ENCODE peak calls at places on chromosomes 5 and 9, in four cellular contexts. C is stimulated activated CD4-positive, alpha-beta T cell treated with anti-CD3 and anti-CD28 coated beads, Interleukin-2, amount 100 ng/mL, for 4 hours; W is activated CD4-positive, alpha-beta T cell treated with anti-CD3 and anti-CD28 coated beads, Interleukin-2, amount 50 U/mL, for 24 hours; Y is iPS-NIHi11. K is an unnamed sample.

GRCh38 chr9:91188719-91189590 is 172.8 kb downstream of the AUH start:
- DNase-seq in Y (no peak), W (no peak), C (no peak), K (no peak)

GRCh38 chr5:178469975-178470692 is 120.1 kb downstream of the COL23A1 start:
- DNase-seq in W (no peak), C (no peak), Y (no peak), K (no peak)

GRCh38 chr5:90911169-90911568 is 352.6 kb downstream of the ADGRV1 start:
- DNase-seq in Y (no peak), C (no peak), W (no peak), K (no peak)

GRCh38 chr5:83472508-83473343 is 1.2 kb downstream of the VCAN start:
- DNase-seq in W (no peak), Y (peak), C (no peak), K (peak)

GRCh38 chr5:66694036-66694435 is 97.8 kb downstream of the MAST4 start:
- DNase-seq in W (no peak), Y (no peak), C (no peak), K (no peak)

GRCh38 chr5:66171349-66172344 is 27.5 kb downstream of the SREK1 start:
- DNase-seq in C (peak), Y (peak), W (no peak), K (peak)

GRCh38 chr5:76956033-76956432 is 3.2 kb downstream of the CRHBP start:
- DNase-seq in C (no peak), Y (no peak), W (no peak), K (no peak)

GRCh38 chr5:112012112-112012511 is 255.1 kb upstream of the NREP start:
- DNase-seq in W (no peak), Y (no peak), C (no peak), K (no peak)

GRCh38 chr9:134861586-134862334 is 18.9 kb upstream of the FCN2 start:
- DNase-seq in C (no peak), Y (no peak), W (no peak), K (no peak)

GRCh38 chr5:112878760-112879159 is 17.7 kb downstream of the SRP19 start:
- DNase-seq in W (no peak), Y (no peak), C (peak), K (peak)

GRCh38 chr5:127785098-127785927 is 82.1 kb downstream of the CCDC192 start:
- DNase-seq in C (no peak), W (no peak), Y (no peak), K (peak)

GRCh38 chr5:67396975-67397374 is 200.4 kb upstream of the CD180 start:
- DNase-seq in C (no peak), Y (no peak), W (no peak), K (no peak)

GRCh38 chr9:107258919-107259318 is 24.2 kb upstream of the RAD23B start:
- DNase-seq in W (no peak), C (no peak), Y (no peak), K (no peak)

GRCh38 chr9:128150594-128151342 is 1.5 kb downstream of the LCN2 start:
- DNase-seq in C (no peak), Y (peak), W (no peak), K (no peak)

GRCh38 chr5:139248826-139249453 is 44.6 kb upstream of the MATR3 start:
- DNase-seq in C (no peak), W (no peak), Y (no peak), K (no peak)

GRCh38 chr5:175617447-175617846 is 40.4 kb upstream of the HRH2 start:
- DNase-seq in W (no peak), C (no peak), Y (peak), K (no peak)

GRCh38 chr5:141846031-141846430 is 32.2 kb downstream of the PCDH1 start:
- DNase-seq in Y (no peak), W (no peak), C (no peak), K (no peak)

GRCh38 chr5:176533894-176534611 is 3.1 kb downstream of the RNF44 start:
- DNase-seq in Y (peak), C (no peak), W (no peak), K (peak)

GRCh38 chr9:12538842-12539584 is 154.2 kb upstream of the TYRP1 start:
- DNase-seq in C (no peak), Y (no peak), W (no peak), K (no peak)

GRCh38 chr5:99187611-99188010 is 258.8 kb upstream of the CHD1 start:
- DNase-seq in W (no peak), C (no peak), Y (no peak), K (no peak)

GRCh38 chr5:74973694-74974093 is 78.7 kb downstream of the GCNT4 start:
- DNase-seq in Y (no peak), C (no peak), W (no peak), K (no peak)

GRCh38 chr9:35286381-35286780 is 124.6 kb downstream of the UNC13B start:
- DNase-seq in W (no peak), Y (no peak), C (no peak), K (no peak)

GRCh38 chr5:124053340-124053739 is 541.4 kb downstream of the CSNK1G3 start:
- DNase-seq in W (no peak), C (no peak), Y (no peak), K (no peak)